ENCODE peak calls at places on chromosomes 16 and 17, in five cellular contexts. N, E, L, D and S are unnamed samples. For H3K9me3, the result is how much of the 10 kb centered on the place peaks cover.

GRCh38 chr16:2385441-2385840 is 43.8 kb upstream of the CCNF start:
- DNase-seq in L (no peak), N (no peak), E (no peak), D (peak), S (no peak)

GRCh38 chr16:69260019-69260418 is 51.1 kb upstream of the VPS4A start:
- DNase-seq in L (no peak), D (no peak), E (no peak), N (no peak), S (no peak)

GRCh38 chr17:15240617-15241016 is 24.5 kb downstream of the PMP22 start:
- DNase-seq in E (no peak), L (no peak), N (no peak), D (no peak), S (no peak)

GRCh38 chr17:34363183-34363661 is at the start of gene CCL1:
- DNase-seq in N (no peak), E (no peak), D (no peak), L (no peak), S (no peak)

GRCh38 chr17:75622071-75622470 is 11.2 kb upstream of the SMIM5 start:
- DNase-seq in L (no peak), E (no peak), N (no peak), D (no peak), S (no peak)

GRCh38 chr17:81831957-81832607 is 1.0 kb downstream of the MCRIP1 start:
- DNase-seq in D (no peak), E (peak), N (no peak), L (no peak), S (peak)

GRCh38 chr17:82348866-82349265 is 10.2 kb upstream of the TEX19 start:
- DNase-seq in D (no peak), L (no peak), N (no peak), E (no peak), S (no peak)

GRCh38 chr17:39820541-39820940 is 43.6 kb downstream of the IKZF3 start:
- DNase-seq in L (no peak), E (no peak), D (no peak), N (no peak), S (no peak)

GRCh38 chr17:77422104-77422782 is 281.5 kb downstream of the SEC14L1 start:
- DNase-seq in L (no peak), E (no peak), D (peak), N (no peak), S (no peak)

GRCh38 chr17:74216505-74216904 is 3.1 kb downstream of the TTYH2 start:
- DNase-seq in N (no peak), L (no peak), D (peak), E (no peak), S (no peak)

GRCh38 chr17:31580331-31581021 is 189.0 kb downstream of the RAB11FIP4 start:
- DNase-seq in D (no peak), N (no peak), E (no peak), L (no peak), S (no peak)

GRCh38 chr17:65696739-65697394 is 135.4 kb upstream of the AXIN2 start:
- DNase-seq in L (no peak), N (no peak), D (no peak), E (no peak), S (no peak)

GRCh38 chr16:6496996-6497395 is 835.6 kb upstream of the RBFOX1 start:
- DNase-seq in D (no peak), L (no peak), E (no peak), N (no peak), S (no peak)

GRCh38 chr16:15396948-15397594 is 1.5 kb downstream of the MPV17L start:
- DNase-seq in D (no peak), L (no peak), N (no peak), E (peak), S (no peak)

GRCh38 chr16:55035037-55035436 is 104.4 kb downstream of the IRX5 start:
- DNase-seq in D (peak), N (no peak), E (peak), L (no peak), S (no peak)

GRCh38 chr16:1770328-1771071 is 843 bp downstream of the NME3 start:
- DNase-seq in D (peak), L (no peak), N (peak), E (peak), S (peak)

GRCh38 chr17:20706752-20707372 is 127.3 kb downstream of the CDRT15L2 start:
- DNase-seq in D (no peak), N (peak), L (no peak), E (no peak), S (no peak)

GRCh38 chr17:81868674-81869220 is 2.4 kb downstream of the ARHGDIA start:
- DNase-seq in D (peak), E (peak), N (peak), L (peak), S (no peak)

GRCh38 chr17:33732116-33732515 is 439.0 kb upstream of the ASIC2 start:
- DNase-seq in N (no peak), L (no peak), D (no peak), E (peak), S (no peak)

GRCh38 chr17:18319604-18320256 is 4.6 kb downstream of the SMCR8 start:
- DNase-seq in L (peak), D (no peak), E (peak), N (no peak), S (no peak)

GRCh38 chr17:62680541-62681052 is 53.1 kb downstream of the MRC2 start:
- DNase-seq in L (no peak), E (no peak), N (peak), D (no peak), S (no peak)

GRCh38 chr16:7601100-7601499 is 268.5 kb downstream of the RBFOX1 start:
- DNase-seq in L (no peak), D (no peak), E (no peak), N (no peak), S (no peak)

GRCh38 chr16:78591682-78592103 is 492.2 kb downstream of the WWOX start:
- DNase-seq in E (no peak), N (no peak), L (no peak), D (no peak), S (no peak)

GRCh38 chr17:72117748-72118587 is 2.9 kb upstream of the SOX9 start:
- DNase-seq in N (no peak), D (peak), E (no peak), L (no peak), S (no peak)

GRCh38 chr16:72992142-72992601 is 55.8 kb downstream of the ZFHX3 start:
- DNase-seq in N (no peak), L (no peak), E (no peak), D (no peak), S (no peak)

GRCh38 chr17:17839792-17840707 is 3.3 kb upstream of the SREBF1 start:
- DNase-seq in L (peak), D (peak), N (peak), E (peak), S (peak)

GRCh38 chr16:30369091-30369937 is 980 bp downstream of the TBC1D10B start:
- DNase-seq in E (peak), L (no peak), D (peak), N (no peak), S (peak)

GRCh38 chr17:16415031-16415924 is at the start of gene TRPV2:
- DNase-seq in L (no peak), E (peak), D (no peak), N (no peak), S (peak)

GRCh38 chr17:82216301-82217119 is 3.9 kb upstream of the CCDC57 start:
- DNase-seq in E (no peak), N (peak), L (no peak), D (peak), S (peak)

GRCh38 chr17:40803617-40804082 is 3.9 kb upstream of the KRT28 start:
- DNase-seq in D (peak), N (peak), E (peak), L (peak), S (peak)

GRCh38 chr17:29059281-29059680 is 16.3 kb downstream of the PIPOX start:
- DNase-seq in E (no peak), L (peak), D (no peak), N (no peak), S (no peak)

GRCh38 chr16:24178496-24178895 is 77.6 kb upstream of the CACNG3 start:
- DNase-seq in N (no peak), E (peak), D (no peak), L (no peak), S (no peak)

GRCh38 chr16:1082952-1083675 is 10.6 kb downstream of the SSTR5 start:
- DNase-seq in L (no peak), D (no peak), E (no peak), N (no peak), S (no peak)

GRCh38 chr17:2685696-2686095 is 25.9 kb downstream of the CLUH start:
- DNase-seq in D (no peak), N (no peak), L (no peak), E (no peak), S (no peak)

GRCh38 chr17:60506312-60506711 is 19.7 kb downstream of the APPBP2 start:
- DNase-seq in D (no peak), L (peak), N (no peak), E (no peak), S (no peak)

GRCh38 chr16:49912688-49913087 is 56.8 kb upstream of the ZNF423 start:
- DNase-seq in E (no peak), L (no peak), N (no peak), D (no peak), S (no peak)

GRCh38 chr17:63550816-63551639 is 751 bp downstream of the DCAF7 start:
- DNase-seq in D (peak), E (peak), L (no peak), N (no peak), S (no peak)

GRCh38 chr17:2395258-2396170 is 5.3 kb downstream of the MNT start:
- DNase-seq in N (no peak), E (peak), D (no peak), L (no peak), S (no peak)

GRCh38 chr17:77887464-77888241 is 70.8 kb upstream of the TNRC6C start:
- DNase-seq in N (peak), E (no peak), D (peak), L (peak), S (peak)

GRCh38 chr16:88285514-88285822 is 97.3 kb upstream of the ZNF469 start:
- DNase-seq in D (no peak), N (no peak), L (no peak), E (no peak), S (no peak)
- H3K9me3 ChIP-seq in D (under half), N (under half), L (under half), E (under half), S (under half)

GRCh38 chr16:83037102-83037501 is 410.3 kb downstream of the CDH13 start:
- DNase-seq in E (peak), D (no peak), L (no peak), N (no peak), S (no peak)
- H3K9me3 ChIP-seq in E (under half), D (under half), L (under half), N (under half), S (under half)

GRCh38 chr17:57566724-57567123 is 178.4 kb downstream of the CCDC182 start:
- DNase-seq in N (no peak), D (no peak), E (no peak), L (no peak), S (no peak)

GRCh38 chr17:57568340-57568739 is 176.8 kb downstream of the CCDC182 start:
- DNase-seq in L (no peak), N (no peak), E (no peak), D (no peak), S (no peak)

GRCh38 chr17:57565119-57565635 is 179.9 kb downstream of the CCDC182 start:
- DNase-seq in D (no peak), E (no peak), L (no peak), N (no peak), S (no peak)

GRCh38 chr17:57569021-57569420 is 176.1 kb downstream of the CCDC182 start:
- DNase-seq in E (no peak), D (no peak), L (no peak), N (no peak), S (no peak)

GRCh38 chr17:57567278-57567677 is 177.8 kb downstream of the CCDC182 start:
- DNase-seq in L (no peak), N (no peak), D (no peak), E (no peak), S (no peak)
- H3K9me3 ChIP-seq in L (under half), N (under half), D (under half), E (under half), S (under half)

GRCh38 chr16:31888735-31889134 is 15.1 kb downstream of the ZNF267 start:
- DNase-seq in L (no peak), D (no peak), N (no peak), E (no peak), S (no peak)

GRCh38 chr16:31899505-31899904 is 25.9 kb downstream of the ZNF267 start:
- DNase-seq in E (no peak), L (no peak), D (no peak), N (no peak), S (no peak)

GRCh38 chr16:31897283-31897682 is 23.7 kb downstream of the ZNF267 start:
- DNase-seq in E (no peak), L (no peak), N (no peak), D (no peak), S (no peak)

DNA sequence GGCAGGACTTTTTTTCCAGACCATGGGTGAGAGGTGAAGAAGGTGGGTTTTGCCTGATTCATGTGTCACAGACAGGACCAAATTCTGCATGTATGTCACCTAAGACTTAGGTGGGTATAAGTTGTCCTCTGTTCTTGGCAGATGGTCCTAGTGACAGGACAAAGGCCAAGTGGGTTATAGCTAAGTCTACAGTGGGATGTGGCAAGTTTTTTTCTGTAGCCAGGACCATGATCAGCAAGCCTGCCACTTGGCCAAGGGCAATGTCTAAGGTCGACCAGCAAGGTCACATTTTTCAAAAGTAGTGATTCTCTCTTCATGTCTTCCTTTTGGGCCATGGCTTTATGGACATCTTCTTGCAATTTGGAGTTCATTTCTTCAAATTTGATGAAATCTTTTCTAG is 20.2 kb downstream of the ZNF267 start:
- DNase-seq in D (no peak), L (no peak), E (no peak), N (no peak), S (no peak)
- H3K9me3 ChIP-seq in D (under half), L (under half), E (half or more), N (under half), S (under half)

GRCh38 chr16:59635674-59636073 is 901.6 kb upstream of the GOT2 start:
- DNase-seq in D (no peak), L (no peak), E (no peak), N (no peak), S (no peak)
- H3K9me3 ChIP-seq in D (under half), L (under half), E (under half), N (under half), S (under half)

GRCh38 chr16:59993101-59993500 is 1259.0 kb upstream of the GOT2 start:
- DNase-seq in L (no peak), D (no peak), N (no peak), E (no peak), S (no peak)
- H3K9me3 ChIP-seq in L (under half), D (under half), N (under half), E (under half), S (under half)

GRCh38 chr17:38342886-38343607 is 709 bp downstream of the GPR179 start:
- DNase-seq in L (no peak), E (no peak), D (no peak), N (no peak), S (no peak)
- H3K9me3 ChIP-seq in L (under half), E (under half), D (under half), N (under half), S (under half)